ENCODE peak calls at places on chromosomes 7 and 10, in ten cellular contexts. One of them, this sample, is unnamed.

GRCh38 chr7:142445019-142445686 is 187.3 kb upstream of the PRSS58 start:
- DNase-seq in mammary epithelial cell: no peak
- DNase-seq in A673: peak; percentile 13
- DNase-seq in left ventricle myocardium inferior: no peak
- DNase-seq in iPS DF 6.9: no peak
- DNase-seq in aorta: no peak
- DNase-seq in cardiac muscle cell: no peak
- DNase-seq in spleen: no peak
- DNase-seq in DND-41: peak; percentile 66
- DNase-seq in OCI-LY7: peak; percentile 11
- DNase-seq in this sample: peak; percentile 15

GRCh38 chr7:14936530-14936929 is 34.0 kb upstream of the DGKB start:
- DNase-seq in mammary epithelial cell: no peak
- DNase-seq in A673: no peak
- DNase-seq in left ventricle myocardium inferior: no peak
- DNase-seq in iPS DF 6.9: no peak
- DNase-seq in aorta: no peak
- DNase-seq in cardiac muscle cell: peak; percentile 27
- DNase-seq in spleen: no peak
- DNase-seq in DND-41: no peak
- DNase-seq in OCI-LY7: no peak
- DNase-seq in this sample: no peak

GRCh38 chr10:9545073-9545472 is 1472.6 kb upstream of the CELF2 start:
- DNase-seq in mammary epithelial cell: no peak
- DNase-seq in A673: no peak
- DNase-seq in left ventricle myocardium inferior: no peak
- DNase-seq in iPS DF 6.9: peak; percentile 33
- DNase-seq in aorta: no peak
- DNase-seq in cardiac muscle cell: no peak
- DNase-seq in spleen: no peak
- DNase-seq in DND-41: no peak
- DNase-seq in OCI-LY7: no peak
- DNase-seq in this sample: no peak

GRCh38 chr7:10888861-10889260 is 84.8 kb upstream of the PHF14 start:
- DNase-seq in mammary epithelial cell: no peak
- DNase-seq in A673: no peak
- DNase-seq in left ventricle myocardium inferior: no peak
- DNase-seq in iPS DF 6.9: no peak
- DNase-seq in aorta: no peak
- DNase-seq in cardiac muscle cell: no peak
- DNase-seq in spleen: no peak
- DNase-seq in DND-41: peak; percentile 24
- DNase-seq in OCI-LY7: peak; percentile 2
- DNase-seq in this sample: peak; percentile 33

GRCh38 chr7:25083201-25083600 is 41.9 kb downstream of the CYCS start:
- DNase-seq in mammary epithelial cell: peak; percentile 57
- DNase-seq in A673: no peak
- DNase-seq in left ventricle myocardium inferior: no peak
- DNase-seq in iPS DF 6.9: no peak
- DNase-seq in aorta: no peak
- DNase-seq in cardiac muscle cell: no peak
- DNase-seq in spleen: no peak
- DNase-seq in DND-41: no peak
- DNase-seq in OCI-LY7: no peak
- DNase-seq in this sample: no peak

GRCh38 chr7:151745090-151745638 is 131.8 kb downstream of the PRKAG2 start:
- DNase-seq in mammary epithelial cell: peak; percentile 61
- DNase-seq in A673: no peak
- DNase-seq in left ventricle myocardium inferior: peak; percentile 73
- DNase-seq in iPS DF 6.9: no peak
- DNase-seq in aorta: peak; percentile 87
- DNase-seq in cardiac muscle cell: peak; percentile 66
- DNase-seq in spleen: no peak
- DNase-seq in DND-41: no peak
- DNase-seq in OCI-LY7: no peak
- DNase-seq in this sample: no peak

GRCh38 chr10:29276251-29276850 is 12.5 kb upstream of the LYZL1 start:
- DNase-seq in mammary epithelial cell: no peak
- DNase-seq in A673: no peak
- DNase-seq in left ventricle myocardium inferior: no peak
- DNase-seq in iPS DF 6.9: no peak
- DNase-seq in aorta: no peak
- DNase-seq in cardiac muscle cell: no peak
- DNase-seq in spleen: no peak
- DNase-seq in DND-41: no peak
- DNase-seq in OCI-LY7: no peak
- DNase-seq in this sample: no peak

GRCh38 chr10:87585565-87586514 is 73.8 kb upstream of the PAPSS2 start:
- DNase-seq in mammary epithelial cell: peak; percentile 81
- DNase-seq in A673: peak; percentile 37
- DNase-seq in left ventricle myocardium inferior: no peak
- DNase-seq in iPS DF 6.9: no peak
- DNase-seq in aorta: no peak
- DNase-seq in cardiac muscle cell: peak; percentile 77
- DNase-seq in spleen: no peak
- DNase-seq in DND-41: no peak
- DNase-seq in OCI-LY7: no peak
- DNase-seq in this sample: no peak

GRCh38 chr10:103507235-103508191 is 14.0 kb downstream of the NEURL1 start:
- DNase-seq in mammary epithelial cell: no peak
- DNase-seq in A673: no peak
- DNase-seq in left ventricle myocardium inferior: no peak
- DNase-seq in iPS DF 6.9: no peak
- DNase-seq in aorta: no peak
- DNase-seq in cardiac muscle cell: no peak
- DNase-seq in spleen: peak; percentile 40
- DNase-seq in DND-41: no peak
- DNase-seq in OCI-LY7: peak; percentile 85
- DNase-seq in this sample: no peak

GRCh38 chr10:104387130-104387888 is 33.7 kb downstream of the CFAP58 start:
- DNase-seq in mammary epithelial cell: peak; percentile 11
- DNase-seq in A673: peak; percentile 5
- DNase-seq in left ventricle myocardium inferior: no peak
- DNase-seq in iPS DF 6.9: no peak
- DNase-seq in aorta: no peak
- DNase-seq in cardiac muscle cell: no peak
- DNase-seq in spleen: no peak
- DNase-seq in DND-41: no peak
- DNase-seq in OCI-LY7: peak; percentile 11
- DNase-seq in this sample: no peak

GRCh38 chr10:26860026-26860541 is 674 bp downstream of the ABI1 start:
- DNase-seq in mammary epithelial cell: peak; percentile 82
- DNase-seq in A673: peak; percentile 78
- DNase-seq in left ventricle myocardium inferior: peak; percentile 58
- DNase-seq in iPS DF 6.9: no peak
- DNase-seq in aorta: peak; percentile 79
- DNase-seq in cardiac muscle cell: peak; percentile 72
- DNase-seq in spleen: peak; percentile 95
- DNase-seq in DND-41: peak; percentile 61
- DNase-seq in OCI-LY7: peak; percentile 59
- DNase-seq in this sample: peak; percentile 58

DNA sequence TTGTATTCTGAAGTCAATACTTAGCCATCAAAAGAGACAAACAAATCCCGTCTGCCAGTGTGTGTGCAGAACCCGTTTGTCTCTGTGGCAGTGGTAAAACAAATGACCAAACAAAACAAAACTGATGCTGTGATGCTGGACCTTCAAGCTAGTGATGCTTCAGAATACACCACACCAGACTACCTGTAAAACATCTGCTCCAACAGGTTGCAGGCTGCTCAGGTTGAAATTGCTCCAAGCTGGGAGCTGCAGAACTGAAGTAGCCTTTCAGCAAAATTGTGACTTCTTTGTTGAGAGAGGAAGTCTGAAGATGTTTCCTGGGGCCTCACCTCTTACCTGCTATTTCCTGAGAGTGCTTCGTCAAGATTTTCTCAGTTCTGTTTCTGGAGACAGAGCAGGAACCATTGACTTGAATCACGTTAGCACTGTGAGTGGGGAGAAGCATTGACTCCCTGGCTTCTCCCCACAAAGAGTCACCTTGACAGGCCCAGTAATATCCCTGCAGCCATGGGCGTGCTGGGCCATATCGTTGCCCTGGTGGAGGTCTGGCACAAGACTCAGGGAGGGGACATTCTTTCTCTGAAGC is 80.1 kb downstream of the RBM20 start:
- DNase-seq in mammary epithelial cell: no peak
- DNase-seq in A673: no peak
- DNase-seq in left ventricle myocardium inferior: no peak
- DNase-seq in iPS DF 6.9: no peak
- DNase-seq in aorta: no peak
- DNase-seq in cardiac muscle cell: no peak
- DNase-seq in spleen: no peak
- DNase-seq in DND-41: no peak
- DNase-seq in OCI-LY7: peak; percentile 82
- DNase-seq in this sample: peak; percentile 9
- H3K4me3 ChIP-seq in mammary epithelial cell: no peak overlapping the region
- H3K4me3 ChIP-seq in A673: no peak overlapping the region
- H3K4me3 ChIP-seq in left ventricle myocardium inferior: no peak overlapping the region
- H3K4me3 ChIP-seq in iPS DF 6.9: no peak overlapping the region
- H3K4me3 ChIP-seq in aorta: no peak overlapping the region
- H3K4me3 ChIP-seq in cardiac muscle cell: no peak overlapping the region
- H3K4me3 ChIP-seq in spleen: no peak overlapping the region
- H3K4me3 ChIP-seq in DND-41: no peak overlapping the region
- H3K4me3 ChIP-seq in OCI-LY7: peak overlapping the region; percentile 61
- H3K4me3 ChIP-seq in this sample: peak overlapping the region; percentile 63

GRCh38 chr10:3069876-3070275 is 2.5 kb downstream of the PFKP start:
- DNase-seq in mammary epithelial cell: no peak
- DNase-seq in A673: no peak
- DNase-seq in left ventricle myocardium inferior: no peak
- DNase-seq in iPS DF 6.9: no peak
- DNase-seq in aorta: no peak
- DNase-seq in cardiac muscle cell: no peak
- DNase-seq in spleen: no peak
- DNase-seq in DND-41: peak; percentile 27
- DNase-seq in OCI-LY7: no peak
- DNase-seq in this sample: no peak

GRCh38 chr10:3067859-3068179 is 471 bp downstream of the PFKP start:
- DNase-seq in mammary epithelial cell: no peak
- DNase-seq in A673: no peak
- DNase-seq in left ventricle myocardium inferior: no peak
- DNase-seq in iPS DF 6.9: no peak
- DNase-seq in aorta: no peak
- DNase-seq in cardiac muscle cell: no peak
- DNase-seq in spleen: no peak
- DNase-seq in DND-41: no peak
- DNase-seq in OCI-LY7: peak; percentile 42
- DNase-seq in this sample: no peak

GRCh38 chr10:3067045-3067858 is at the start of gene PFKP:
- DNase-seq in mammary epithelial cell: peak; percentile 39
- DNase-seq in A673: peak; percentile 66
- DNase-seq in left ventricle myocardium inferior: peak; percentile 50
- DNase-seq in iPS DF 6.9: no peak
- DNase-seq in aorta: no peak
- DNase-seq in cardiac muscle cell: no peak
- DNase-seq in spleen: peak; percentile 88
- DNase-seq in DND-41: peak; percentile 77
- DNase-seq in OCI-LY7: peak; percentile 64
- DNase-seq in this sample: peak; percentile 52

GRCh38 chr10:3068201-3068967 is 1.0 kb downstream of the PFKP start:
- DNase-seq in mammary epithelial cell: peak; percentile 42
- DNase-seq in A673: peak; percentile 83
- DNase-seq in left ventricle myocardium inferior: peak; percentile 73
- DNase-seq in iPS DF 6.9: no peak
- DNase-seq in aorta: peak; percentile 75
- DNase-seq in cardiac muscle cell: peak; percentile 78
- DNase-seq in spleen: peak; percentile 86
- DNase-seq in DND-41: peak; percentile 81
- DNase-seq in OCI-LY7: peak; percentile 76
- DNase-seq in this sample: peak; percentile 40

GRCh38 chr10:3068968-3069737 is 1.8 kb downstream of the PFKP start:
- DNase-seq in mammary epithelial cell: no peak
- DNase-seq in A673: peak; percentile 63
- DNase-seq in left ventricle myocardium inferior: no peak
- DNase-seq in iPS DF 6.9: no peak
- DNase-seq in aorta: no peak
- DNase-seq in cardiac muscle cell: peak; percentile 40
- DNase-seq in spleen: no peak
- DNase-seq in DND-41: peak; percentile 54
- DNase-seq in OCI-LY7: peak; percentile 55
- DNase-seq in this sample: peak; percentile 8
- H3K4me1 ChIP-seq in mammary epithelial cell: peaks cover 46% of the 10 kb centered on the region
- H3K4me1 ChIP-seq in A673: peaks cover 6% of the 10 kb centered on the region
- H3K4me1 ChIP-seq in left ventricle myocardium inferior: peaks cover 96% of the 10 kb centered on the region
- H3K4me1 ChIP-seq in iPS DF 6.9: peaks cover 4% of the 10 kb centered on the region
- H3K4me1 ChIP-seq in aorta: no peaks in the 10 kb centered on the region
- H3K4me1 ChIP-seq in cardiac muscle cell: peaks cover 49% of the 10 kb centered on the region
- H3K4me1 ChIP-seq in spleen: peaks cover 10% of the 10 kb centered on the region
- H3K4me1 ChIP-seq in DND-41: peaks cover 52% of the 10 kb centered on the region
- H3K4me1 ChIP-seq in OCI-LY7: peaks cover 20% of the 10 kb centered on the region
- H3K4me1 ChIP-seq in this sample: peaks cover 22% of the 10 kb centered on the region

GRCh38 chr10:12390733-12391132 is 41.4 kb downstream of the CAMK1D start:
- DNase-seq in mammary epithelial cell: no peak
- DNase-seq in A673: no peak
- DNase-seq in left ventricle myocardium inferior: peak; percentile 23
- DNase-seq in iPS DF 6.9: no peak
- DNase-seq in aorta: no peak
- DNase-seq in cardiac muscle cell: peak; percentile 27
- DNase-seq in spleen: no peak
- DNase-seq in DND-41: no peak
- DNase-seq in OCI-LY7: no peak
- DNase-seq in this sample: no peak
- H3K4me3 ChIP-seq in mammary epithelial cell: no peak overlapping the region
- H3K4me3 ChIP-seq in A673: no peak overlapping the region
- H3K4me3 ChIP-seq in left ventricle myocardium inferior: no peak overlapping the region
- H3K4me3 ChIP-seq in iPS DF 6.9: no peak overlapping the region
- H3K4me3 ChIP-seq in aorta: no peak overlapping the region
- H3K4me3 ChIP-seq in cardiac muscle cell: no peak overlapping the region
- H3K4me3 ChIP-seq in spleen: no peak overlapping the region
- H3K4me3 ChIP-seq in DND-41: no peak overlapping the region
- H3K4me3 ChIP-seq in OCI-LY7: no peak overlapping the region
- H3K4me3 ChIP-seq in this sample: no peak overlapping the region

DNA sequence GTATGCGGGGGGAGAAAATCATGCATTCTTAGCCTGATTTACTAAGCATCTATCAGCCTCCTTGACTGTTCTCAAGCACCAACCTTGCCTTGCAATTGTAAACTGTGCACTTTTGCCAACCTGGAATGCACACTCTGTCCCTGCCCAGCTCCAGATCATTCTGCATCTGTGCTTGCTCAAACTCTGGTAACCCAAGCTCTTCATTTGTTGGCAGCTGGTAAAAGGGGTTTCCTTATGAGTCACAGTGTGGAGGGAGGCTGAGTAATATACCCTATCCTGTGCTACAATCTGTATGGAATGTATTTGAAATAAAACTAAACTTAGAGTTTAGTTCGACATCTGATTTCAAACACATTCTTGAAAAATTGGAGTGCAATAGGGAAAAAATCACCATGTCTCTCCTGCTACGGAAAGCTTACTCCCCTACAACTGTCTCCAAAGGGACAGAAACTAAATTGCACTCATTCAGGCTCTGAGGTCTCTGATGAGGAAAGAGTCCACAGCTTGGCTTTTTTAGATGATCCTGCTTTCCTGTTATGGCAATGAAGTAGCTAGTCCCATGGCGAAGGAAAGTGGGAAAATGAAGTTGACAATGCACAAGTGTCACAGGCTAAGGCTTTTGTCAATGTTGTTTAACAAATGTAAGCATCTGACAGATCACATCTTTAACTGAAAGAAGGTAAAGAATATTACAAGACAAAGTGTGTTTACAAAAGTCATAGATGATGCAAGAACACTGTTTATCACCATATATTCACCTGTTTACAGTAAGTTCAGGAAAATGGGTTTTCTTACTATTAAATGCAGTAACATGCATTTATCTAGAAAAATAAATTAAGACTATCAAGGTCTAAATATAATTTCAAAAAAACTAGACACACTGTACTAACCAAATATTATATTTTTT is 61.9 kb downstream of the TES start:
- DNase-seq in mammary epithelial cell: peak; percentile 95
- DNase-seq in A673: peak; percentile 77
- DNase-seq in left ventricle myocardium inferior: no peak
- DNase-seq in iPS DF 6.9: no peak
- DNase-seq in aorta: peak; percentile 50
- DNase-seq in cardiac muscle cell: peak; percentile 94
- DNase-seq in spleen: no peak
- DNase-seq in DND-41: no peak
- DNase-seq in OCI-LY7: no peak
- DNase-seq in this sample: no peak
- H3K4me1 ChIP-seq in mammary epithelial cell: peaks cover 38% of the 10 kb centered on the region
- H3K4me1 ChIP-seq in A673: peaks cover 18% of the 10 kb centered on the region
- H3K4me1 ChIP-seq in left ventricle myocardium inferior: peaks cover 51% of the 10 kb centered on the region
- H3K4me1 ChIP-seq in iPS DF 6.9: peaks cover 2% of the 10 kb centered on the region
- H3K4me1 ChIP-seq in aorta: peaks cover 3% of the 10 kb centered on the region
- H3K4me1 ChIP-seq in cardiac muscle cell: peaks cover 14% of the 10 kb centered on the region
- H3K4me1 ChIP-seq in spleen: no peaks in the 10 kb centered on the region
- H3K4me1 ChIP-seq in DND-41: no peaks in the 10 kb centered on the region
- H3K4me1 ChIP-seq in OCI-LY7: no peaks in the 10 kb centered on the region
- H3K4me1 ChIP-seq in this sample: no peaks in the 10 kb centered on the region

This sample was measured in CD4-positive, CD25-positive, alpha-beta regulatory T cell.